ENCODE peak calls at places on chromosomes 5 and 9, in seven cellular contexts. V is GM04504, P is midbrain, Z is ureter, N is pons, U is A172, K is sigmoid colon. R is an unnamed sample.

GRCh38 chr5:95731571-95732554 is 727 bp downstream of the RHOBTB3 start:
- DNase-seq in U (peak), P (peak), N (peak), K (peak), V (no peak), Z (peak), R (peak)

GRCh38 chr5:7169240-7169878 is 226.6 kb upstream of the ADCY2 start:
- DNase-seq in V (no peak), Z (no peak), N (no peak), K (no peak), U (no peak), P (no peak), R (no peak)

GRCh38 chr9:127874301-127875216 is 2.9 kb downstream of the AK1 start:
- DNase-seq in U (peak), Z (no peak), N (no peak), P (peak), V (no peak), K (peak), R (no peak)

GRCh38 chr5:14257995-14258403 is 114.9 kb downstream of the TRIO start:
- DNase-seq in U (no peak), Z (no peak), P (no peak), K (no peak), V (no peak), N (no peak), R (no peak)

GRCh38 chr9:78971505-78971904 is 600.3 kb upstream of the TLE4 start:
- DNase-seq in U (peak), K (no peak), Z (no peak), P (no peak), N (no peak), V (no peak), R (no peak)

GRCh38 chr9:27572566-27572917 is 739 bp downstream of the C9orf72 start:
- DNase-seq in V (no peak), Z (no peak), P (peak), K (peak), U (peak), N (peak), R (peak)

GRCh38 chr9:2066312-2067273 is 51.4 kb downstream of the SMARCA2 start:
- DNase-seq in K (no peak), P (no peak), U (peak), V (peak), N (peak), Z (no peak), R (no peak)

GRCh38 chr5:69046375-69046957 is 47.3 kb upstream of the SLC30A5 start:
- DNase-seq in P (no peak), N (no peak), Z (no peak), U (peak), V (no peak), K (no peak), R (no peak)

GRCh38 chr5:74529101-74529500 is 111.4 kb downstream of the ENC1 start:
- DNase-seq in U (no peak), P (no peak), K (no peak), V (no peak), N (no peak), Z (no peak), R (no peak)

GRCh38 chr9:129908846-129909245 is 73.6 kb downstream of the USP20 start:
- DNase-seq in N (no peak), K (no peak), P (no peak), U (no peak), V (no peak), Z (no peak), R (no peak)

GRCh38 chr9:6407778-6408177 is 5.2 kb upstream of the UHRF2 start:
- DNase-seq in Z (no peak), K (no peak), V (no peak), U (no peak), N (no peak), P (no peak), R (no peak)

GRCh38 chr5:32217886-32218396 is 43.8 kb upstream of the GOLPH3 start:
- DNase-seq in P (peak), K (peak), V (no peak), U (no peak), N (peak), Z (no peak), R (no peak)